ENCODE peak calls at places on chromosome 4, in four cellular contexts. U is right atrium auricular region; A is stimulated activated CD8-positive, alpha-beta memory T cell treated with anti-CD3 and anti-CD28 coated beads, Interleukin-7, amount 100 ng/mL, for 24 hours; I is neural crest cell. Z is an unnamed sample.

GRCh38 chr4:160299608-160300007 is 1196.7 kb downstream of the RAPGEF2 start:
- DNase-seq in A (no peak), U (no peak), I (no peak), Z (no peak)

GRCh38 chr4:87862236-87862635 is 29.5 kb downstream of the MEPE start:
- DNase-seq in A (no peak), U (no peak), I (no peak), Z (no peak)

GRCh38 chr4:88080626-88081025 is 73.2 kb downstream of the PKD2 start:
- DNase-seq in A (no peak), I (no peak), U (no peak), Z (no peak)

GRCh38 chr4:55754754-55755350 is 64.7 kb upstream of the EXOC1L start:
- DNase-seq in A (no peak), U (no peak), I (no peak), Z (no peak)

GRCh38 chr4:1207157-1207470 is 34.7 kb upstream of the SPON2 start:
- DNase-seq in U (no peak), A (no peak), I (no peak), Z (no peak)

GRCh38 chr4:152115794-152116193 is 355.0 kb upstream of the GATB start:
- DNase-seq in A (no peak), I (no peak), U (no peak), Z (no peak)

GRCh38 chr4:86453044-86453501 is 93.2 kb upstream of the MAPK10 start:
- DNase-seq in U (peak; percentile 59), A (no peak), I (no peak), Z (no peak)

GRCh38 chr4:10606483-10607155 is 77.9 kb downstream of the CLNK start:
- DNase-seq in A (no peak), I (no peak), U (no peak), Z (no peak)

GRCh38 chr4:39303871-39304270 is 62.3 kb downstream of the RFC1 start:
- DNase-seq in I (no peak), A (no peak), U (no peak), Z (no peak)

GRCh38 chr4:153267013-153267412 is 62.8 kb downstream of the TRIM2 start:
- DNase-seq in A (no peak), I (no peak), U (no peak), Z (no peak)

GRCh38 chr4:172596206-172596605 is 572.4 kb upstream of the GALNT7 start:
- DNase-seq in U (no peak), I (no peak), A (no peak), Z (peak; percentile 11)

GRCh38 chr4:101439926-101440325 is 92.6 kb upstream of the PPP3CA start:
- DNase-seq in U (no peak), I (no peak), A (no peak), Z (no peak)

GRCh38 chr4:55124337-55125076 is 888 bp downstream of the KDR start:
- DNase-seq in U (no peak), I (peak; percentile 9), A (no peak), Z (no peak)

GRCh38 chr4:158895797-158896442 is 127.1 kb downstream of the FNIP2 start:
- DNase-seq in A (no peak), I (no peak), U (no peak), Z (peak; percentile 35)

GRCh38 chr4:108135549-108136209 is 33.1 kb downstream of the LEF1 start:
- DNase-seq in I (peak; percentile 32), U (no peak), A (no peak), Z (no peak)

GRCh38 chr4:155552180-155552579 is 114.5 kb upstream of the GUCY1A1 start:
- DNase-seq in A (no peak), U (no peak), I (no peak), Z (no peak)

GRCh38 chr4:41178372-41179085 is 35.8 kb downstream of the APBB2 start:
- DNase-seq in A (no peak), U (no peak), I (no peak), Z (no peak)

GRCh38 chr4:159455675-159456235 is 352.9 kb downstream of the RAPGEF2 start:
- DNase-seq in A (no peak), U (no peak), I (peak; percentile 35), Z (peak; percentile 70)

GRCh38 chr4:8342651-8343050 is 73.1 kb downstream of the HTRA3 start:
- DNase-seq in U (no peak), I (peak; percentile 15), A (no peak), Z (no peak)

GRCh38 chr4:88573995-88574394 is 18.3 kb upstream of the HERC3 start:
- DNase-seq in A (no peak), U (no peak), I (no peak), Z (peak; percentile 52)

GRCh38 chr4:10082459-10083272 is 33.9 kb downstream of the WDR1 start:
- DNase-seq in A (no peak), U (no peak), I (no peak), Z (no peak)

GRCh38 chr4:8260656-8261111 is 8.9 kb upstream of the HTRA3 start:
- DNase-seq in A (no peak), I (no peak), U (no peak), Z (no peak)

GRCh38 chr4:184343400-184344177 is 125.9 kb upstream of the ENPP6 start:
- DNase-seq in U (peak; percentile 80), I (peak; percentile 54), A (no peak), Z (peak; percentile 91)

GRCh38 chr4:88791274-88791673 is 93.6 kb upstream of the NAP1L5 start:
- DNase-seq in A (no peak), I (no peak), U (no peak), Z (peak; percentile 30)

GRCh38 chr4:101191302-101192098 is 155.8 kb downstream of the PPP3CA start:
- DNase-seq in U (peak; percentile 88), A (no peak), I (no peak), Z (peak; percentile 29)

GRCh38 chr4:2363056-2363719 is 55.3 kb downstream of the ZFYVE28 start:
- DNase-seq in I (no peak), U (no peak), A (no peak), Z (no peak)

GRCh38 chr4:2408401-2408958 is 10.0 kb downstream of the ZFYVE28 start:
- DNase-seq in U (no peak), I (no peak), A (no peak), Z (peak; percentile 28)

GRCh38 chr4:32789026-32789608 is 2068.9 kb downstream of the PCDH7 start:
- DNase-seq in U (no peak), A (no peak), I (no peak), Z (peak; percentile 99)

GRCh38 chr4:126470862-126471261 is 1156.1 kb downstream of the FAT4 start:
- DNase-seq in A (no peak), I (no peak), U (no peak), Z (no peak)

GRCh38 chr4:122150896-122151295 is 1.2 kb upstream of the BLTP1 start:
- DNase-seq in A (no peak), U (no peak), I (no peak), Z (no peak)

GRCh38 chr4:89657931-89658700 is 178.8 kb downstream of the SNCA start:
- DNase-seq in I (no peak), A (no peak), U (no peak), Z (peak; percentile 66)

Z was measured in SK-MEL-5.